ENCODE peak calls at places on chromosomes 5 and 9, in nine cellular contexts. Z is tibial artery; R is GM20000; U is A549; E is amniotic epithelial cell; S is AG04450; Q is fibroblast of villous mesenchyme; J is CD4-positive, alpha-beta memory T cell; K is HS-5. T is an unnamed sample.

GRCh38 chr9:127121628-127122175 is 733 bp downstream of the ANGPTL2 start:
- DNase-seq in Z (no peak), R (no peak), U (no peak), E (no peak), S (no peak), Q (peak; percentile 36), J (no peak), K (no peak), T (no peak)

GRCh38 chr5:33827885-33828284 is 63.9 kb downstream of the ADAMTS12 start:
- DNase-seq in Z (no peak), R (no peak), U (peak; percentile 22), E (peak; percentile 40), S (no peak), Q (peak; percentile 35), J (no peak), K (peak; percentile 69), T (no peak)

GRCh38 chr5:178349607-178350353 is 117.2 kb upstream of the PHYKPL start:
- DNase-seq in Z (no peak), R (no peak), U (no peak), E (no peak), S (no peak), Q (no peak), J (no peak), K (no peak), T (no peak)

GRCh38 chr5:80656425-80656824 is 1.6 kb upstream of the DHFR start:
- DNase-seq in Z (no peak), R (no peak), U (peak; percentile 26), E (no peak), S (no peak), Q (no peak), J (no peak), K (no peak), T (no peak)

GRCh38 chr5:101362067-101362466 is 459.0 kb upstream of the ST8SIA4 start:
- DNase-seq in Z (no peak), R (no peak), U (peak; percentile 2), E (no peak), S (no peak), Q (no peak), J (no peak), K (no peak), T (no peak)

GRCh38 chr5:115657883-115658233 is 32.0 kb upstream of the TMED7 start:
- DNase-seq in Z (no peak), R (no peak), U (peak; percentile 38), E (peak; percentile 28), S (peak; percentile 20), Q (peak; percentile 23), J (no peak), K (peak; percentile 83), T (no peak)

GRCh38 chr5:177256296-177256695 is 47.2 kb downstream of the RAB24 start:
- DNase-seq in Z (no peak), R (no peak), U (peak; percentile 13), E (no peak), S (no peak), Q (no peak), J (no peak), K (no peak), T (no peak)

GRCh38 chr5:5564884-5565283 is 142.4 kb downstream of the ICE1 start:
- DNase-seq in Z (no peak), R (no peak), U (no peak), E (no peak), S (no peak), Q (no peak), J (no peak), K (no peak), T (no peak)

GRCh38 chr5:92761585-92761984 is 819.4 kb downstream of the NR2F1-AS1 start:
- DNase-seq in Z (no peak), R (no peak), U (no peak), E (no peak), S (no peak), Q (no peak), J (no peak), K (no peak), T (no peak)

GRCh38 chr5:177098103-177098771 is 11.5 kb downstream of the FGFR4 start:
- DNase-seq in Z (no peak), R (no peak), U (no peak), E (no peak), S (no peak), Q (peak; percentile 79), J (no peak), K (no peak), T (no peak)

GRCh38 chr9:6646028-6646636 is 603 bp upstream of the GLDC start:
- DNase-seq in Z (no peak), R (no peak), U (peak; percentile 71), E (peak; percentile 8), S (no peak), Q (no peak), J (peak; percentile 13), K (no peak), T (no peak)

GRCh38 chr5:66896207-66896606 is 300.0 kb downstream of the MAST4 start:
- DNase-seq in Z (no peak), R (no peak), U (no peak), E (no peak), S (no peak), Q (no peak), J (no peak), K (no peak), T (no peak)

T was measured in esophagus muscularis mucosa.